ENCODE peak calls at places on chromosomes 11 and 22, in six cellular contexts. One of them, this sample, is unnamed.

GRCh38 chr11:69297225-69297925 is 3.4 kb downstream of the MYEOV start:
- DNase-seq in Panc1: peak; percentile 96
- DNase-seq in germinal center: peak; percentile 52
- DNase-seq in hepatic stellate cell: peak; percentile 95
- DNase-seq in NCI-H146: no peak
- DNase-seq in hypothalamus: peak; percentile 44
- DNase-seq in this sample: peak; percentile 99

GRCh38 chr22:49588739-49589138 is 238.9 kb downstream of the BRD1 start:
- DNase-seq in hypothalamus: no peak
- DNase-seq in hepatic stellate cell: no peak
- DNase-seq in Panc1: no peak
- DNase-seq in NCI-H146: no peak
- DNase-seq in germinal center: no peak
- DNase-seq in this sample: no peak

GRCh38 chr11:65789230-65790103 is 2.6 kb downstream of the OVOL1 start:
- DNase-seq in hepatic stellate cell: no peak
- DNase-seq in NCI-H146: no peak
- DNase-seq in germinal center: no peak
- DNase-seq in Panc1: no peak
- DNase-seq in hypothalamus: no peak
- DNase-seq in this sample: no peak

GRCh38 chr11:127998421-127998820 is 588.9 kb downstream of the ETS1 start:
- DNase-seq in hypothalamus: no peak
- DNase-seq in NCI-H146: no peak
- DNase-seq in hepatic stellate cell: no peak
- DNase-seq in germinal center: no peak
- DNase-seq in Panc1: no peak
- DNase-seq in this sample: peak; percentile 45

GRCh38 chr22:27772370-27773235 is 29.0 kb downstream of the MN1 start:
- DNase-seq in hypothalamus: no peak
- DNase-seq in NCI-H146: no peak
- DNase-seq in hepatic stellate cell: no peak
- DNase-seq in germinal center: no peak
- DNase-seq in Panc1: no peak
- DNase-seq in this sample: no peak

GRCh38 chr11:71194702-71195101 is 57.7 kb downstream of the SHANK2 start:
- DNase-seq in hypothalamus: no peak
- DNase-seq in germinal center: no peak
- DNase-seq in Panc1: no peak
- DNase-seq in NCI-H146: no peak
- DNase-seq in hepatic stellate cell: no peak
- DNase-seq in this sample: no peak

GRCh38 chr11:76589477-76589876 is 81.1 kb downstream of the LRRC32 start:
- DNase-seq in hepatic stellate cell: no peak
- DNase-seq in germinal center: no peak
- DNase-seq in NCI-H146: no peak
- DNase-seq in Panc1: no peak
- DNase-seq in hypothalamus: no peak
- DNase-seq in this sample: no peak

GRCh38 chr11:11095971-11096370 is 238.1 kb upstream of the ZBED5 start:
- DNase-seq in hepatic stellate cell: no peak
- DNase-seq in hypothalamus: no peak
- DNase-seq in NCI-H146: no peak
- DNase-seq in germinal center: no peak
- DNase-seq in Panc1: no peak
- DNase-seq in this sample: no peak

GRCh38 chr22:46245515-46245914 is 4.6 kb downstream of the CDPF1 start:
- DNase-seq in germinal center: no peak
- DNase-seq in hypothalamus: peak; percentile 60
- DNase-seq in NCI-H146: peak; percentile 50
- DNase-seq in hepatic stellate cell: peak; percentile 39
- DNase-seq in Panc1: no peak
- DNase-seq in this sample: no peak

GRCh38 chr11:126963115-126963514 is 37.5 kb downstream of the KIRREL3 start:
- DNase-seq in NCI-H146: no peak
- DNase-seq in hepatic stellate cell: no peak
- DNase-seq in germinal center: no peak
- DNase-seq in Panc1: no peak
- DNase-seq in hypothalamus: no peak
- DNase-seq in this sample: no peak

GRCh38 chr11:40161855-40162410 is 1297.5 kb downstream of the LRRC4C start:
- DNase-seq in NCI-H146: peak; percentile 68
- DNase-seq in germinal center: no peak
- DNase-seq in Panc1: no peak
- DNase-seq in hepatic stellate cell: no peak
- DNase-seq in hypothalamus: no peak
- DNase-seq in this sample: no peak

GRCh38 chr11:118916842-118917388 is 8.8 kb downstream of the BCL9L start:
- DNase-seq in Panc1: no peak
- DNase-seq in hepatic stellate cell: no peak
- DNase-seq in hypothalamus: no peak
- DNase-seq in germinal center: no peak
- DNase-seq in NCI-H146: peak; percentile 89
- DNase-seq in this sample: peak; percentile 75

GRCh38 chr11:63511349-63511748 is 5.5 kb downstream of the LGALS12 start:
- DNase-seq in NCI-H146: no peak
- DNase-seq in hypothalamus: peak; percentile 33
- DNase-seq in Panc1: no peak
- DNase-seq in germinal center: no peak
- DNase-seq in hepatic stellate cell: no peak
- DNase-seq in this sample: no peak

GRCh38 chr11:32531528-32531927 is 52.1 kb upstream of the EIF3M start:
- DNase-seq in germinal center: no peak
- DNase-seq in hepatic stellate cell: no peak
- DNase-seq in hypothalamus: no peak
- DNase-seq in Panc1: no peak
- DNase-seq in NCI-H146: no peak
- DNase-seq in this sample: peak; percentile 11

GRCh38 chr11:116879789-116880402 is 42.5 kb upstream of the APOA1 start:
- DNase-seq in germinal center: peak; percentile 61
- DNase-seq in hypothalamus: no peak
- DNase-seq in hepatic stellate cell: peak; percentile 64
- DNase-seq in NCI-H146: peak; percentile 59
- DNase-seq in Panc1: peak; percentile 66
- DNase-seq in this sample: peak; percentile 85

GRCh38 chr11:90294091-90294490 is 71.2 kb upstream of the CHORDC1 start:
- DNase-seq in Panc1: no peak
- DNase-seq in NCI-H146: no peak
- DNase-seq in hepatic stellate cell: no peak
- DNase-seq in germinal center: no peak
- DNase-seq in hypothalamus: no peak
- DNase-seq in this sample: no peak

GRCh38 chr22:16776088-16776487 is 49.1 kb downstream of the XKR3 start:
- DNase-seq in hepatic stellate cell: no peak
- DNase-seq in Panc1: no peak
- DNase-seq in NCI-H146: no peak
- DNase-seq in germinal center: no peak
- DNase-seq in hypothalamus: no peak
- DNase-seq in this sample: no peak

GRCh38 chr22:24141586-24141985 is 39.7 kb upstream of the SUSD2 start:
- DNase-seq in Panc1: no peak
- DNase-seq in NCI-H146: no peak
- DNase-seq in germinal center: no peak
- DNase-seq in hypothalamus: no peak
- DNase-seq in hepatic stellate cell: no peak
- DNase-seq in this sample: peak; percentile 63

GRCh38 chr22:43114958-43115357 is 4.4 kb downstream of the BIK start:
- DNase-seq in hypothalamus: no peak
- DNase-seq in NCI-H146: peak; percentile 22
- DNase-seq in germinal center: no peak
- DNase-seq in Panc1: no peak
- DNase-seq in hepatic stellate cell: no peak
- DNase-seq in this sample: no peak

GRCh38 chr11:17979770-17980371 is 33.0 kb downstream of the SERGEF start:
- DNase-seq in Panc1: peak; percentile 45
- DNase-seq in hepatic stellate cell: peak; percentile 16
- DNase-seq in hypothalamus: no peak
- DNase-seq in NCI-H146: peak; percentile 42
- DNase-seq in germinal center: peak; percentile 72
- DNase-seq in this sample: peak; percentile 5

GRCh38 chr11:111918390-111919256 is at the start of gene C11orf52:
- DNase-seq in hypothalamus: no peak
- DNase-seq in Panc1: no peak
- DNase-seq in germinal center: no peak
- DNase-seq in NCI-H146: peak; percentile 95
- DNase-seq in hepatic stellate cell: no peak
- DNase-seq in this sample: peak; percentile 57

GRCh38 chr11:28666632-28667031 is 558.4 kb downstream of the METTL15 start:
- DNase-seq in germinal center: no peak
- DNase-seq in hypothalamus: no peak
- DNase-seq in Panc1: no peak
- DNase-seq in NCI-H146: no peak
- DNase-seq in hepatic stellate cell: no peak
- DNase-seq in this sample: no peak

GRCh38 chr11:134514354-134514951 is 102.4 kb upstream of the B3GAT1 start:
- DNase-seq in hypothalamus: no peak
- DNase-seq in germinal center: no peak
- DNase-seq in NCI-H146: no peak
- DNase-seq in Panc1: no peak
- DNase-seq in hepatic stellate cell: no peak
- DNase-seq in this sample: no peak

GRCh38 chr11:94786264-94787126 is 18.3 kb downstream of the AMOTL1 start:
- DNase-seq in hepatic stellate cell: no peak
- DNase-seq in germinal center: peak; percentile 41
- DNase-seq in Panc1: no peak
- DNase-seq in NCI-H146: no peak
- DNase-seq in hypothalamus: no peak
- DNase-seq in this sample: peak; percentile 59

GRCh38 chr11:47152126-47152952 is 24.3 kb downstream of the ARFGAP2 start:
- DNase-seq in germinal center: no peak
- DNase-seq in NCI-H146: no peak
- DNase-seq in hepatic stellate cell: no peak
- DNase-seq in hypothalamus: no peak
- DNase-seq in Panc1: no peak
- DNase-seq in this sample: peak; percentile 46

GRCh38 chr11:71425851-71426250 is 22.3 kb downstream of the DHCR7 start:
- DNase-seq in germinal center: no peak
- DNase-seq in Panc1: no peak
- DNase-seq in hypothalamus: no peak
- DNase-seq in hepatic stellate cell: no peak
- DNase-seq in NCI-H146: no peak
- DNase-seq in this sample: no peak

GRCh38 chr11:122246885-122247284 is 130.9 kb upstream of the BLID start:
- DNase-seq in hypothalamus: no peak
- DNase-seq in Panc1: no peak
- DNase-seq in hepatic stellate cell: no peak
- DNase-seq in NCI-H146: no peak
- DNase-seq in germinal center: no peak
- DNase-seq in this sample: peak; percentile 24

GRCh38 chr11:44361883-44362282 is 51.9 kb upstream of the ALX4 start:
- DNase-seq in germinal center: no peak
- DNase-seq in NCI-H146: no peak
- DNase-seq in hypothalamus: no peak
- DNase-seq in hepatic stellate cell: no peak
- DNase-seq in Panc1: no peak
- DNase-seq in this sample: no peak

GRCh38 chr22:42281706-42282251 is 11.3 kb upstream of the TCF20 start:
- DNase-seq in Panc1: no peak
- DNase-seq in germinal center: no peak
- DNase-seq in NCI-H146: no peak
- DNase-seq in hypothalamus: no peak
- DNase-seq in hepatic stellate cell: no peak
- DNase-seq in this sample: no peak

GRCh38 chr11:128042290-128042751 is 545.0 kb downstream of the ETS1 start:
- DNase-seq in germinal center: no peak
- DNase-seq in hypothalamus: no peak
- DNase-seq in NCI-H146: no peak
- DNase-seq in Panc1: no peak
- DNase-seq in hepatic stellate cell: no peak
- DNase-seq in this sample: no peak

GRCh38 chr11:103488021-103488420 is 378.8 kb downstream of the DYNC2H1 start:
- DNase-seq in hepatic stellate cell: no peak
- DNase-seq in NCI-H146: no peak
- DNase-seq in germinal center: no peak
- DNase-seq in hypothalamus: no peak
- DNase-seq in Panc1: no peak
- DNase-seq in this sample: no peak

GRCh38 chr22:37032535-37033460 is 13.3 kb downstream of the MPST start:
- DNase-seq in NCI-H146: no peak
- DNase-seq in hypothalamus: no peak
- DNase-seq in hepatic stellate cell: no peak
- DNase-seq in germinal center: no peak
- DNase-seq in Panc1: no peak
- DNase-seq in this sample: peak; percentile 37

GRCh38 chr22:23071163-23072034 is 1.1 kb downstream of the GNAZ start:
- DNase-seq in hepatic stellate cell: no peak
- DNase-seq in NCI-H146: no peak
- DNase-seq in hypothalamus: no peak
- DNase-seq in Panc1: no peak
- DNase-seq in germinal center: no peak
- DNase-seq in this sample: no peak

GRCh38 chr11:75834728-75835127 is 19.7 kb downstream of the UVRAG start:
- DNase-seq in NCI-H146: no peak
- DNase-seq in hepatic stellate cell: no peak
- DNase-seq in Panc1: no peak
- DNase-seq in hypothalamus: no peak
- DNase-seq in germinal center: no peak
- DNase-seq in this sample: no peak

GRCh38 chr11:118318112-118319030 is 13.8 kb downstream of the CD3E start:
- DNase-seq in Panc1: no peak
- DNase-seq in NCI-H146: no peak
- DNase-seq in hepatic stellate cell: no peak
- DNase-seq in germinal center: no peak
- DNase-seq in hypothalamus: no peak
- DNase-seq in this sample: no peak

GRCh38 chr11:35477871-35478270 is 47.5 kb downstream of the PAMR1 start:
- DNase-seq in hypothalamus: no peak
- DNase-seq in Panc1: no peak
- DNase-seq in NCI-H146: no peak
- DNase-seq in hepatic stellate cell: no peak
- DNase-seq in germinal center: no peak
- DNase-seq in this sample: no peak

GRCh38 chr11:36775157-36775556 is 177.1 kb upstream of the RAG2 start:
- DNase-seq in hepatic stellate cell: no peak
- DNase-seq in germinal center: no peak
- DNase-seq in hypothalamus: no peak
- DNase-seq in NCI-H146: no peak
- DNase-seq in Panc1: no peak
- DNase-seq in this sample: no peak